ENCODE peak calls at places on chromosomes 12 and 14, in six cellular contexts. H is stimulated activated CD8-positive, alpha-beta memory T cell treated with anti-CD3 and anti-CD28 coated beads, Interleukin-7, amount 100 ng/mL, for 4 hours; L is MCF 10A; N is Kasumi-1; U is retina; G is nephron progenitor cell. D is an unnamed sample.

GRCh38 chr12:131828671-131829350 is 618 bp downstream of the MMP17 start:
- DNase-seq in H (no peak), L (peak; percentile 39), N (no peak), U (peak; percentile 53), G (no peak), D (no peak)

GRCh38 chr12:18323159-18323558 is 61.8 kb downstream of the PIK3C2G start:
- DNase-seq in H (no peak), L (no peak), N (no peak), U (no peak), G (no peak), D (no peak)

GRCh38 chr14:77641534-77642341 is 25.3 kb upstream of the SPTLC2 start:
- DNase-seq in H (peak; percentile 60), L (peak; percentile 43), N (peak; percentile 79), U (peak; percentile 83), G (no peak), D (no peak)

GRCh38 chr14:37663498-37663897 is 68.1 kb downstream of the TTC6 start:
- DNase-seq in H (no peak), L (no peak), N (no peak), U (no peak), G (no peak), D (no peak)

GRCh38 chr14:29637406-29637805 is 290.2 kb downstream of the PRKD1 start:
- DNase-seq in H (no peak), L (peak; percentile 74), N (peak; percentile 3), U (no peak), G (no peak), D (no peak)

GRCh38 chr14:24804813-24805212 is 170.8 kb upstream of the GZMB start:
- DNase-seq in H (no peak), L (no peak), N (no peak), U (no peak), G (no peak), D (no peak)

GRCh38 chr12:78746001-78746400 is 118.6 kb upstream of the SYT1 start:
- DNase-seq in H (no peak), L (peak; percentile 23), N (no peak), U (no peak), G (no peak), D (no peak)

GRCh38 chr12:43338848-43339526 is 213.0 kb downstream of the ADAMTS20 start:
- DNase-seq in H (no peak), L (peak; percentile 64), N (peak; percentile 88), U (peak; percentile 45), G (peak; percentile 10), D (peak; percentile 10)

GRCh38 chr14:81209187-81209836 is 11.4 kb downstream of the GTF2A1 start:
- DNase-seq in H (no peak), L (no peak), N (peak; percentile 64), U (no peak), G (no peak), D (no peak)

GRCh38 chr12:100141666-100141997 is 1.0 kb downstream of the BLTP3B start:
- DNase-seq in H (no peak), L (peak; percentile 87), N (peak; percentile 64), U (no peak), G (no peak), D (peak; percentile 19)

GRCh38 chr12:76303365-76303764 is 44.9 kb downstream of the BBS10 start:
- DNase-seq in H (no peak), L (no peak), N (no peak), U (no peak), G (no peak), D (no peak)

GRCh38 chr14:91308337-91308736 is 63.8 kb upstream of the GPR68 start:
- DNase-seq in H (no peak), L (no peak), N (no peak), U (no peak), G (no peak), D (no peak)

GRCh38 chr14:105909046-105909827 is 382.9 kb downstream of the TMEM121 start:
- DNase-seq in H (no peak), L (no peak), N (no peak), U (no peak), G (no peak), D (no peak)

GRCh38 chr12:33267641-33268040 is 172.0 kb downstream of the SYT10 start:
- DNase-seq in H (no peak), L (no peak), N (no peak), U (no peak), G (no peak), D (no peak)